ENCODE peak calls at places on chromosomes 5 and 9, in eight cellular contexts. W is stimulated activated CD4-positive, alpha-beta T cell treated with anti-CD3 and anti-CD28 coated beads, Interleukin-15, amount 100 ng/mL, for 1 hour; R is A172; O is CD8-positive, alpha-beta memory T cell; V is stimulated activated effector memory CD8-positive, alpha-beta T cell treated with anti-CD3 and anti-CD28 coated beads, Interleukin-12 subunit alpha, Interleukin-12 subunit beta, amount 100 ng/mL, for 72 hours; M is foreskin fibroblast; B is GDM1; K is upper lobe of right lung. I is an unnamed sample.
A peak's percentile ranks its signal among the peaks of the same experiment; 100 is the strongest.

GRCh38 chr5:111070272-111071134 is 1.0 kb upstream of the TSLP start:
- DNase-seq in M (peak; percentile 33), B (no peak), W (no peak), K (peak; percentile 71), R (no peak), O (no peak), V (peak; percentile 50), I (no peak)

GRCh38 chr9:136645903-136646754 is 16.6 kb upstream of the EGFL7 start:
- DNase-seq in W (no peak), K (peak; percentile 76), B (peak; percentile 94), V (no peak), R (no peak), M (no peak), O (no peak), I (no peak)

GRCh38 chr9:111896942-111897830 is 572 bp downstream of the UGCG start:
- DNase-seq in W (no peak), K (peak; percentile 88), M (peak; percentile 58), V (peak; percentile 81), B (no peak), R (peak; percentile 21), O (peak; percentile 20), I (no peak)

GRCh38 chr9:99977042-99977792 is 70.8 kb downstream of the STX17 start:
- DNase-seq in M (no peak), O (no peak), B (no peak), W (no peak), V (no peak), K (no peak), R (no peak), I (no peak)

GRCh38 chr9:128627127-128627715 is 29.4 kb downstream of the DYNC2I2 start:
- DNase-seq in W (no peak), R (no peak), B (no peak), V (no peak), O (no peak), K (no peak), M (no peak), I (no peak)

GRCh38 chr9:109244179-109245132 is 76.4 kb downstream of the EPB41L4B start:
- DNase-seq in O (peak; percentile 18), V (peak; percentile 80), M (peak; percentile 45), R (peak; percentile 67), B (peak; percentile 39), W (peak; percentile 17), K (peak; percentile 80), I (no peak)

GRCh38 chr5:122999947-123000563 is 36.5 kb downstream of the PPIC start:
- DNase-seq in M (peak; percentile 25), W (no peak), O (peak; percentile 5), K (peak; percentile 64), R (peak; percentile 13), V (peak; percentile 64), B (no peak), I (no peak)

GRCh38 chr9:20014168-20014567 is 225.3 kb upstream of the SLC24A2 start:
- DNase-seq in R (no peak), W (no peak), V (no peak), O (no peak), K (no peak), B (no peak), M (no peak), I (no peak)

GRCh38 chr5:31192442-31192841 is 1.0 kb upstream of the CDH6 start:
- DNase-seq in O (no peak), K (no peak), V (no peak), M (no peak), W (no peak), B (no peak), R (no peak), I (no peak)

GRCh38 chr9:137342482-137342881 is 40.4 kb upstream of the NRARP start:
- DNase-seq in R (no peak), B (no peak), O (no peak), K (no peak), M (no peak), V (peak; percentile 29), W (no peak), I (no peak)

GRCh38 chr5:5504325-5504724 is 81.8 kb downstream of the ICE1 start:
- DNase-seq in R (no peak), M (no peak), B (no peak), W (no peak), V (no peak), K (no peak), O (no peak), I (no peak)

GRCh38 chr5:135740475-135740874 is 94.0 kb upstream of the SLC25A48 start:
- DNase-seq in M (no peak), B (no peak), O (no peak), K (no peak), V (no peak), R (no peak), W (no peak), I (no peak)

GRCh38 chr5:126274819-126275218 is 148.4 kb upstream of the GRAMD2B start:
- DNase-seq in R (no peak), M (no peak), O (no peak), V (no peak), B (no peak), K (no peak), W (no peak), I (no peak)

GRCh38 chr9:71685394-71685793 is 82.9 kb downstream of the CEMIP2 start:
- DNase-seq in K (no peak), B (peak; percentile 42), O (peak; percentile 70), M (no peak), V (no peak), R (no peak), W (no peak), I (no peak)

GRCh38 chr5:36059571-36060515 is 6.8 kb downstream of the UGT3A2 start:
- DNase-seq in B (no peak), V (no peak), K (no peak), M (peak; percentile 29), R (peak; percentile 6), W (no peak), O (no peak), I (no peak)

GRCh38 chr9:86540999-86541398 is 186.8 kb upstream of the TUT7 start:
- DNase-seq in O (no peak), B (no peak), M (no peak), W (no peak), V (no peak), R (no peak), K (no peak), I (no peak)

GRCh38 chr9:82961504-82962125 is 101.3 kb downstream of the RASEF start:
- DNase-seq in B (peak; percentile 59), O (peak; percentile 7), W (no peak), K (peak; percentile 67), V (peak; percentile 50), R (peak; percentile 71), M (peak; percentile 59), I (peak; percentile 41)

GRCh38 chr5:172940242-172941066 is 18.8 kb upstream of the RPL26L1 start:
- DNase-seq in B (no peak), K (peak; percentile 84), O (no peak), R (no peak), M (no peak), W (no peak), V (no peak), I (no peak)

GRCh38 chr9:18404482-18405029 is 69.4 kb upstream of the ADAMTSL1 start:
- DNase-seq in O (no peak), W (no peak), K (no peak), V (no peak), B (no peak), R (no peak), M (no peak), I (no peak)

I was measured in HS-5.